ENCODE peak calls at places on chromosomes 2 and 18, in four cellular contexts. J is CD8-positive, alpha-beta T cell; T is mesenchymal stem cell; I is WERI-Rb-1. P is an unnamed sample.

GRCh38 chr2:174561283-174562275 is 36.0 kb downstream of the WIPF1 start:
- DNase-seq in J (no peak), T (no peak), I (no peak), P (no peak)

GRCh38 chr2:170525566-170525900 is 189.6 kb upstream of the SP5 start:
- DNase-seq in J (no peak), T (peak; percentile 97), I (no peak), P (peak; percentile 57)

GRCh38 chr18:13454363-13455150 is 236.0 kb downstream of the LDLRAD4 start:
- DNase-seq in J (no peak), T (no peak), I (no peak), P (no peak)

GRCh38 chr2:235977445-235977844 is 190.7 kb downstream of the GBX2 start:
- DNase-seq in J (no peak), T (no peak), I (no peak), P (no peak)

GRCh38 chr2:176496756-176497155 is 227.5 kb downstream of the MTX2 start:
- DNase-seq in J (no peak), T (no peak), I (no peak), P (no peak)

GRCh38 chr18:24818451-24818850 is 358.0 kb downstream of the HRH4 start:
- DNase-seq in J (no peak), T (no peak), I (no peak), P (no peak)

GRCh38 chr2:226578879-226579278 is 220.7 kb downstream of the IRS1 start:
- DNase-seq in J (no peak), T (peak; percentile 39), I (no peak), P (no peak)

GRCh38 chr18:54222922-54223567 is 1.4 kb downstream of the MBD2 start:
- DNase-seq in J (peak; percentile 16), T (no peak), I (no peak), P (no peak)

GRCh38 chr2:556494-556893 is 120.7 kb downstream of the TMEM18 start:
- DNase-seq in J (no peak), T (no peak), I (no peak), P (no peak)

GRCh38 chr18:36075862-36076587 is 8.7 kb upstream of the RPRD1A start:
- DNase-seq in J (no peak), T (peak; percentile 99), I (no peak), P (no peak)

GRCh38 chr2:106269591-106270291 is 75.6 kb upstream of the UXS1 start:
- DNase-seq in J (no peak), T (no peak), I (no peak), P (no peak)

GRCh38 chr2:230054079-230054478 is 14.6 kb downstream of the SLC16A14 start:
- DNase-seq in J (no peak), T (peak; percentile 3), I (no peak), P (no peak)

GRCh38 chr2:18585526-18585925 is 3.8 kb downstream of the NT5C1B start:
- DNase-seq in J (no peak), T (no peak), I (no peak), P (no peak)

GRCh38 chr18:59902180-59902992 is 2.6 kb downstream of the PMAIP1 start:
- DNase-seq in J (no peak), T (peak; percentile 88), I (no peak), P (no peak)

GRCh38 chr2:63001576-63001975 is 49.1 kb upstream of the OTX1 start:
- DNase-seq in J (no peak), T (no peak), I (no peak), P (no peak)

GRCh38 chr2:81077396-81077795 is 772.8 kb upstream of the LRRTM1 start:
- DNase-seq in J (no peak), T (no peak), I (no peak), P (no peak)

GRCh38 chr2:143294068-143294467 is 164.8 kb downstream of the ARHGAP15 start:
- DNase-seq in J (no peak), T (no peak), I (no peak), P (no peak)

GRCh38 chr2:190199109-190199508 is 120.5 kb downstream of the HIBCH start:
- DNase-seq in J (no peak), T (no peak), I (no peak), P (no peak)

GRCh38 chr2:69200107-69200520 is 186.9 kb downstream of the GFPT1 start:
- DNase-seq in J (no peak), T (peak; percentile 97), I (no peak), P (no peak)

GRCh38 chr2:173076557-173077345 is 1.1 kb downstream of the MAP3K20 start:
- DNase-seq in J (no peak), T (peak; percentile 73), I (peak; percentile 27), P (peak; percentile 76)

GRCh38 chr2:163667064-163667887 is 68.5 kb downstream of the FIGN start:
- DNase-seq in J (no peak), T (peak; percentile 89), I (no peak), P (no peak)

GRCh38 chr2:238067939-238068338 is 7.1 kb downstream of the SCLY start:
- DNase-seq in J (no peak), T (no peak), I (no peak), P (no peak)

GRCh38 chr2:115294999-115295398 is 852.6 kb downstream of the DPP10 start:
- DNase-seq in J (no peak), T (no peak), I (no peak), P (no peak)

GRCh38 chr2:110114007-110114591 is 1.5 kb downstream of the MALL start:
- DNase-seq in J (no peak), T (no peak), I (no peak), P (no peak)
- H3K27me3 ChIP-seq in J (peaks cover 12% of the 10 kb centered on the region), T (no peaks in the 10 kb centered on the region), I (peaks cover 78% of the 10 kb centered on the region), P (no peaks in the 10 kb centered on the region)

GRCh38 chr2:14569294-14569693 is 63.2 kb upstream of the LRATD1 start:
- DNase-seq in J (no peak), T (no peak), I (no peak), P (no peak)
- H3K27ac ChIP-seq in J (no peak overlapping the region), T (no peak overlapping the region), I (no peak overlapping the region), P (no peak overlapping the region)

DNA sequence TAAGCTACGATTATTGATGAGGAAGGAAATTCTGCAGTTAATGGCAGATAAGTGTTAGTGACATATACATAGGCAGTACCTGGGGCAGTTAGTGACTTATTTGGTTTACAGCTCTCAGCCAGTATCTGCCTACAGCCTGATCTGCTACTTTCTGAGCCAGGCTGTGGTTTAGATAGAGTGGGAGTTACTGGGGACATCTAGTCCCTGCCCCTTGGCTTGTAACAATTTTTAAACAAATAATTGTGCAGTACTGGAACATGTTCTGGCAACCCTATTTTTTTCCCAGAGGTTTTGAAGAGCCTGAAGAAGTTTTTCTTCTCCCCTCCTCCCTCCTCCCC is 2.3 kb downstream of the KIF5C start:
- DNase-seq in J (no peak), T (no peak), I (no peak), P (no peak)
- H3K4me3 ChIP-seq in J (no peak overlapping the region), T (no peak overlapping the region), I (no peak overlapping the region), P (no peak overlapping the region)

GRCh38 chr2:125567100-125567499 is 1088.9 kb upstream of the GYPC start:
- DNase-seq in J (no peak), T (no peak), I (no peak), P (no peak)
- H3K27me3 ChIP-seq in J (no peaks in the 10 kb centered on the region), T (no peaks in the 10 kb centered on the region), I (peaks cover 11% of the 10 kb centered on the region), P (no peaks in the 10 kb centered on the region)

DNA sequence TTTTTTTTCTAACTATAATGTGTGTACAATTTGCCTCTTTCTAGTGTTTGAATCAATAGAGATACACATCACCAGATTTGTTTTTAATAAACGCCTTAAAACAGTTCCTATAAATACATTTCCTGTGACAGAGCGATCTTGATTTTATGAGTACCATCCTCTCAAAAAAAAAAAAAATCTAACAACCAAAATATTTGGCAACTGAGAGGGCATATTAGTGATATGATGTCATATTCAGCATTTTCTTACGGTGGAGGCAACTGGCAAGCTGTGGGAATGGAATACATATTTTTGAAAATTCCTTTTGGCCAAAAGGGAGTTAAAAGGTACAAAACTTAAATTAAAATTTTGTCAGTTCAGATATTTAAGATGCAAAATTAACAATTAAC is 268.5 kb downstream of the TCF4 start:
- DNase-seq in J (no peak), T (no peak), I (no peak), P (no peak)
- H3K27ac ChIP-seq in J (no peak overlapping the region), T (no peak overlapping the region), I (no peak overlapping the region), P (peak overlapping the region; percentile 96)

GRCh38 chr2:177763532-177764265 is 308.9 kb downstream of the PDE11A start:
- DNase-seq in J (peak; percentile 57), T (peak; percentile 74), I (peak; percentile 87), P (peak; percentile 89)
- H3K4me3 ChIP-seq in J (no peak overlapping the region), T (peak overlapping the region; percentile 22), I (no peak overlapping the region), P (peak overlapping the region; percentile 3)